ENCODE peak calls at places on chromosomes 2 and 18, in five cellular contexts. Z, V, X, I and N are unnamed samples.

GRCh38 chr2:218002792-218003191 is at the start of gene TNS1:
- DNase-seq in Z (peak; percentile 66), V (peak; percentile 65), X (no peak), I (no peak), N (peak; percentile 79)

GRCh38 chr2:67384115-67384823 is 12.9 kb upstream of the ETAA1 start:
- DNase-seq in Z (no peak), V (no peak), X (no peak), I (no peak), N (no peak)

GRCh38 chr2:151361674-151362380 is 4.4 kb downstream of the TNFAIP6 start:
- DNase-seq in Z (no peak), V (no peak), X (no peak), I (no peak), N (no peak)

GRCh38 chr2:175062787-175063585 is 57.8 kb upstream of the CHN1 start:
- DNase-seq in Z (no peak), V (no peak), X (no peak), I (no peak), N (no peak)

GRCh38 chr2:46439582-46439981 is 39.8 kb upstream of the TMEM247 start:
- DNase-seq in Z (no peak), V (no peak), X (no peak), I (no peak), N (no peak)

GRCh38 chr2:30106543-30106942 is 40.3 kb upstream of the YPEL5 start:
- DNase-seq in Z (no peak), V (peak; percentile 47), X (no peak), I (no peak), N (no peak)

GRCh38 chr2:104851236-104852160 is 2.4 kb upstream of the POU3F3 start:
- DNase-seq in Z (no peak), V (no peak), X (no peak), I (no peak), N (no peak)

GRCh38 chr2:240818543-240819403 is 1.2 kb downstream of the KIF1A start:
- DNase-seq in Z (no peak), V (no peak), X (no peak), I (no peak), N (peak; percentile 92)

GRCh38 chr18:10245517-10246175 is 208.8 kb upstream of the APCDD1 start:
- DNase-seq in Z (no peak), V (no peak), X (no peak), I (no peak), N (no peak)

GRCh38 chr2:39099820-39100728 is 20.8 kb downstream of the SOS1 start:
- DNase-seq in Z (no peak), V (peak; percentile 46), X (no peak), I (no peak), N (no peak)

GRCh38 chr2:190571666-190572065 is 37.1 kb upstream of the NEMP2 start:
- DNase-seq in Z (no peak), V (no peak), X (no peak), I (no peak), N (no peak)

GRCh38 chr18:9707381-9708056 is 582 bp upstream of the RAB31 start:
- DNase-seq in Z (peak; percentile 48), V (peak; percentile 45), X (no peak), I (no peak), N (no peak)

GRCh38 chr2:10395893-10396292 is 52.2 kb downstream of the ODC1 start:
- DNase-seq in Z (no peak), V (no peak), X (no peak), I (no peak), N (no peak)

GRCh38 chr2:207113403-207113802 is 52.3 kb downstream of the KLF7 start:
- DNase-seq in Z (no peak), V (no peak), X (no peak), I (no peak), N (no peak)

GRCh38 chr2:123606631-123607030 is 418.5 kb upstream of the CNTNAP5 start:
- DNase-seq in Z (no peak), V (no peak), X (no peak), I (no peak), N (no peak)

GRCh38 chr2:116810645-116811044 is 1003.8 kb upstream of the DDX18 start:
- DNase-seq in Z (no peak), V (no peak), X (no peak), I (no peak), N (no peak)

GRCh38 chr2:100197643-100198153 is 55.3 kb upstream of the AFF3 start:
- DNase-seq in Z (peak; percentile 40), V (peak; percentile 46), X (no peak), I (peak; percentile 57), N (peak; percentile 83)

GRCh38 chr2:42446503-42447271 is 47.1 kb downstream of the KCNG3 start:
- DNase-seq in Z (no peak), V (no peak), X (no peak), I (no peak), N (no peak)

GRCh38 chr2:1603059-1603458 is 141.3 kb downstream of the PXDN start:
- DNase-seq in Z (no peak), V (no peak), X (no peak), I (no peak), N (peak; percentile 52)

GRCh38 chr2:150491943-150492342 is 4.5 kb upstream of the RND3 start:
- DNase-seq in Z (peak; percentile 63), V (peak; percentile 80), X (no peak), I (no peak), N (no peak)

GRCh38 chr2:128783896-128784295 is 465.2 kb upstream of the HS6ST1 start:
- DNase-seq in Z (no peak), V (no peak), X (no peak), I (no peak), N (peak; percentile 18)

GRCh38 chr2:215277942-215278341 is 33.9 kb upstream of the ATIC start:
- DNase-seq in Z (no peak), V (no peak), X (no peak), I (no peak), N (no peak)

GRCh38 chr2:157173740-157174184 is 83.7 kb upstream of the GALNT5 start:
- DNase-seq in Z (peak; percentile 100), V (peak; percentile 100), X (no peak), I (peak; percentile 99), N (no peak)

GRCh38 chr2:101831351-101831865 is 133.9 kb downstream of the MAP4K4 start:
- DNase-seq in Z (peak; percentile 79), V (peak; percentile 78), X (no peak), I (no peak), N (peak; percentile 43)

GRCh38 chr2:165369131-165369935 is 100.2 kb upstream of the CSRNP3 start:
- DNase-seq in Z (no peak), V (no peak), X (no peak), I (no peak), N (no peak)

DNA sequence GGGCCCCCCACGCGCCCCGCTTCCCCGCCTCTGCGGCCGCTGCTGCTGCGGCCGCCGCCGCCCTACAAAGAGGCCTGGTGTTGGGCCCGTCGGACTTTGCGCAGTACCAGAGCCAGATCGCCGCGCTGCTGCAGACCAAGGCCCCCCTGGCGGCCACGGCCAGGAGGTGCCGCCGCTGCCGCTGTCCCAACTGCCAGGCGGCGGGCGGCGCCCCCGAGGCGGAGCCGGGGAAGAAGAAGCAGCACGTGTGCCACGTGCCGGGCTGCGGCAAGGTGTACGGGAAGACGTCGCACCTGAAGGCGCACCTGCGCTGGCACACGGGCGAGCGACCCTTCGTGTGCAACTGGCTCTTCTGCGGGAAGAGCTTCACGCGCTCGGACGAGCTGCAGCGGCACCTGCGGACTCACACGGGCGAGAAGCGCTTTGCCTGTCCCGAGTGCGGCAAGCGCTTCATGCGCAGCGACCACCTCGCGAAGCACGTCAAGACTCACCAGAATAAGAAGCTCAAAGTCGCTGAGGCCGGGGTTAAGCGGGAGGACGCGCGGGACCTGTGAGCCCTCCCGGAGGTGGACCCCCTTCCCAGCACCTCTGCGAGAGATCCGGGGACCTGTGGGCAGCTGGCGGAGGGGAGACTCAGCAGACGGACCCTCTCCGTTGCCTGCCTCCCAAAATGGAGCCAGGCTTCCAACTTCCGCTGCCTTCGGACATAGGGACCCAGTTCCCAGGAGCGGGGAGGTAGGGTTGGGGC is 1.9 kb downstream of the SP5 start:
- DNase-seq in Z (peak; percentile 34), V (peak; percentile 5), X (no peak), I (no peak), N (peak; percentile 93)
- H3K4me3 ChIP-seq in Z (no peak overlapping the region), V (no peak overlapping the region), X (no peak overlapping the region), I (no peak overlapping the region), N (peak overlapping the region; percentile 46)

GRCh38 chr2:17543131-17543660 is 2.7 kb downstream of the VSNL1 start:
- DNase-seq in Z (no peak), V (no peak), X (no peak), I (no peak), N (peak; percentile 20)
- H3K4me3 ChIP-seq in Z (no peak overlapping the region), V (no peak overlapping the region), X (peak overlapping the region; percentile 9), I (no peak overlapping the region), N (peak overlapping the region; percentile 20)

GRCh38 chr2:65300772-65301711 is 73.4 kb downstream of the ACTR2 start:
- DNase-seq in Z (peak; percentile 86), V (peak; percentile 89), X (no peak), I (peak; percentile 77), N (peak; percentile 84)
- H3K4me3 ChIP-seq in Z (no peak overlapping the region), V (peak overlapping the region; percentile 12), X (no peak overlapping the region), I (peak overlapping the region; percentile 39), N (no peak overlapping the region)

GRCh38 chr2:239005586-239005985 is 157.7 kb downstream of the TWIST2 start:
- DNase-seq in Z (no peak), V (no peak), X (no peak), I (no peak), N (peak; percentile 26)

GRCh38 chr2:239001794-239002193 is 153.9 kb downstream of the TWIST2 start:
- DNase-seq in Z (no peak), V (no peak), X (no peak), I (no peak), N (peak; percentile 22)

GRCh38 chr2:239003933-239004636 is 156.2 kb downstream of the TWIST2 start:
- DNase-seq in Z (no peak), V (no peak), X (no peak), I (no peak), N (peak; percentile 19)

GRCh38 chr2:239002591-239002959 is 154.7 kb downstream of the TWIST2 start:
- DNase-seq in Z (no peak), V (no peak), X (no peak), I (no peak), N (peak; percentile 35)

DNA sequence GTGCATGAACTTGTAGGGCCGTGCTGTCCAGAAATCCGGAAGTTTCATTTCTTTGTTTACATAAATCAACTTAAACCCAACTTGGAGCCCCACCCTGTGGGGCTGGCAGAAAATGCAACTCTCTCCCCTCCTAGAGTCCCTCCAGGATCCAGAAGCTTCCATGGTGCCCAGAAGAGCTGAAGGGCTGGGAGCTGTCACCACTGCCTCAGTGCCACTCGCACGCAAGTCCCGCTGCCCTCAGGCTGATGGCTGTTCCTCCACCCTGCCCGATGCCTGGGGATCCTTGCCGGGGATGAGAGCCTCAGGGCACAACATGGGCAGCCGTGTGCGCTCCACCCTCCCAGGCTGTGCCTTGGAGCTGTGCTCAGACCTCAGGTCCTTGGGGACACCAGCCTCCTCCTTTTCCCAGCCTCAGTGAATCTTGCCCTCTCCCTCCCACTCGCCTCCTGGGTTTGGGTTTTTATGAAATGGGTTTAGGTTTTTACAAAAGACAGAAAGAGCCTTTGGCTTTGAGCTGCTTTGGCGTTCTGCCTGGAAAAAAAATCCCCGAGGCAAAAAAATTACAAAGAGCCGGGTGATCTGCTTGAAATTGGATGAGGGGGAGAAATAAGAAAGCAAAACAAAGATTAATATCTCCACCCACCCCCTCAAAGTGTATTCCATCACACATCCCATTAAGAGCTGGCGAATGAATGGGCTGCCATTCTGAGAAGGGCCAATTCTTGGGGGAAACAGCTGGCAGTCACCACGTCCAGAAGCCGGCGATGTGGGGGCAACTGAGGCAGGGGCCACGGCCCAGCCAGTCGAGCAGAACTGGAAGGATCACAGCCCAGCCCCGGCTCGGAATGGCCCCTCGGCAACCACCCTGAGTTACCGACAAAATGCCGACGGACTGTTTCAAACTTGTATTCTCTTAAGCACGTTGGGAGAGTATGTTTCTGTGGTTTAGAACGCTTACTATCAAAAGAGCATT is 155.4 kb downstream of the TWIST2 start:
- DNase-seq in Z (peak; percentile 86), V (peak; percentile 65), X (no peak), I (no peak), N (peak; percentile 35)
- H3K4me3 ChIP-seq in Z (no peak overlapping the region), V (no peak overlapping the region), X (no peak overlapping the region), I (peak overlapping the region; percentile 30), N (no peak overlapping the region)

GRCh38 chr2:96325038-96325883 is at the start of gene ITPRIPL1:
- DNase-seq in Z (no peak), V (no peak), X (no peak), I (no peak), N (peak; percentile 88)
- H3K4me3 ChIP-seq in Z (peak within 1 kb of the TSS; percentile 55), V (peak within 1 kb of the TSS; percentile 42), X (peak within 1 kb of the TSS; percentile 47), I (peak within 1 kb of the TSS; percentile 55), N (peak within 1 kb of the TSS; percentile 60)